ENCODE peak calls at places on chromosomes 6 and 20, in ten cellular contexts. One of them, this sample, is unnamed.

GRCh38 chr20:64080013-64080812 is at the start of gene OPRL1:
- DNase-seq in neural crest cell: no peak
- DNase-seq in WTC11: no peak
- DNase-seq in H9: no peak
- DNase-seq in A549: no peak
- DNase-seq in fibroblast of mammary gland: no peak
- DNase-seq in gastrocnemius medialis: peak; percentile 13
- DNase-seq in RWPE1: peak; percentile 69
- DNase-seq in HepG2: no peak
- DNase-seq in fibroblast of the aortic adventitia: no peak
- DNase-seq in this sample: no peak

GRCh38 chr20:34968020-34968775 is 12.5 kb downstream of the MYH7B start:
- DNase-seq in RWPE1: no peak
- DNase-seq in HepG2: no peak
- DNase-seq in fibroblast of mammary gland: no peak
- DNase-seq in H9: no peak
- DNase-seq in A549: no peak
- DNase-seq in neural crest cell: no peak
- DNase-seq in gastrocnemius medialis: no peak
- DNase-seq in WTC11: no peak
- DNase-seq in fibroblast of the aortic adventitia: no peak
- DNase-seq in this sample: no peak

GRCh38 chr20:20031790-20032189 is 14.6 kb downstream of the NAA20 start:
- DNase-seq in gastrocnemius medialis: no peak
- DNase-seq in neural crest cell: no peak
- DNase-seq in fibroblast of mammary gland: no peak
- DNase-seq in RWPE1: no peak
- DNase-seq in A549: no peak
- DNase-seq in WTC11: no peak
- DNase-seq in H9: no peak
- DNase-seq in HepG2: no peak
- DNase-seq in fibroblast of the aortic adventitia: no peak
- DNase-seq in this sample: no peak

GRCh38 chr6:138099832-138100231 is 7.4 kb downstream of the PERP start:
- DNase-seq in neural crest cell: no peak
- DNase-seq in fibroblast of the aortic adventitia: peak; percentile 53
- DNase-seq in HepG2: no peak
- DNase-seq in gastrocnemius medialis: no peak
- DNase-seq in RWPE1: peak; percentile 70
- DNase-seq in A549: no peak
- DNase-seq in fibroblast of mammary gland: peak; percentile 92
- DNase-seq in WTC11: no peak
- DNase-seq in H9: no peak
- DNase-seq in this sample: no peak

GRCh38 chr6:20191951-20192350 is 20.3 kb downstream of the MBOAT1 start:
- DNase-seq in A549: no peak
- DNase-seq in fibroblast of the aortic adventitia: no peak
- DNase-seq in gastrocnemius medialis: no peak
- DNase-seq in H9: no peak
- DNase-seq in HepG2: no peak
- DNase-seq in WTC11: no peak
- DNase-seq in fibroblast of mammary gland: no peak
- DNase-seq in RWPE1: no peak
- DNase-seq in neural crest cell: no peak
- DNase-seq in this sample: no peak

GRCh38 chr6:46756469-46757205 is 9.9 kb downstream of the ANKRD66 start:
- DNase-seq in H9: no peak
- DNase-seq in HepG2: no peak
- DNase-seq in neural crest cell: no peak
- DNase-seq in fibroblast of mammary gland: peak; percentile 33
- DNase-seq in RWPE1: peak; percentile 4
- DNase-seq in WTC11: no peak
- DNase-seq in A549: no peak
- DNase-seq in fibroblast of the aortic adventitia: peak; percentile 18
- DNase-seq in gastrocnemius medialis: no peak
- DNase-seq in this sample: no peak

GRCh38 chr6:167879612-167880011 is 52.9 kb downstream of the AFDN start:
- DNase-seq in fibroblast of mammary gland: no peak
- DNase-seq in fibroblast of the aortic adventitia: no peak
- DNase-seq in WTC11: no peak
- DNase-seq in RWPE1: no peak
- DNase-seq in H9: no peak
- DNase-seq in gastrocnemius medialis: no peak
- DNase-seq in A549: no peak
- DNase-seq in HepG2: no peak
- DNase-seq in neural crest cell: no peak
- DNase-seq in this sample: no peak

GRCh38 chr6:97630592-97630991 is 347.6 kb upstream of the MMS22L start:
- DNase-seq in RWPE1: no peak
- DNase-seq in fibroblast of the aortic adventitia: peak; percentile 2
- DNase-seq in HepG2: no peak
- DNase-seq in neural crest cell: no peak
- DNase-seq in A549: no peak
- DNase-seq in H9: no peak
- DNase-seq in WTC11: no peak
- DNase-seq in gastrocnemius medialis: no peak
- DNase-seq in fibroblast of mammary gland: no peak
- DNase-seq in this sample: no peak

GRCh38 chr6:1858865-1859264 is 249.2 kb downstream of the FOXC1 start:
- DNase-seq in fibroblast of the aortic adventitia: no peak
- DNase-seq in WTC11: no peak
- DNase-seq in gastrocnemius medialis: no peak
- DNase-seq in fibroblast of mammary gland: no peak
- DNase-seq in A549: no peak
- DNase-seq in RWPE1: no peak
- DNase-seq in H9: no peak
- DNase-seq in neural crest cell: no peak
- DNase-seq in HepG2: no peak
- DNase-seq in this sample: no peak

GRCh38 chr6:1858191-1858590 is 248.5 kb downstream of the FOXC1 start:
- DNase-seq in HepG2: no peak
- DNase-seq in fibroblast of the aortic adventitia: peak; percentile 31
- DNase-seq in RWPE1: no peak
- DNase-seq in H9: no peak
- DNase-seq in A549: no peak
- DNase-seq in neural crest cell: no peak
- DNase-seq in fibroblast of mammary gland: no peak
- DNase-seq in gastrocnemius medialis: no peak
- DNase-seq in WTC11: no peak
- DNase-seq in this sample: no peak

GRCh38 chr6:1854296-1854695 is 244.6 kb downstream of the FOXC1 start:
- DNase-seq in WTC11: no peak
- DNase-seq in fibroblast of mammary gland: no peak
- DNase-seq in RWPE1: no peak
- DNase-seq in fibroblast of the aortic adventitia: no peak
- DNase-seq in neural crest cell: no peak
- DNase-seq in gastrocnemius medialis: no peak
- DNase-seq in H9: no peak
- DNase-seq in A549: no peak
- DNase-seq in HepG2: no peak
- DNase-seq in this sample: no peak

GRCh38 chr6:1855890-1856289 is 246.2 kb downstream of the FOXC1 start:
- DNase-seq in H9: no peak
- DNase-seq in fibroblast of mammary gland: no peak
- DNase-seq in fibroblast of the aortic adventitia: no peak
- DNase-seq in HepG2: no peak
- DNase-seq in RWPE1: no peak
- DNase-seq in neural crest cell: no peak
- DNase-seq in WTC11: no peak
- DNase-seq in gastrocnemius medialis: no peak
- DNase-seq in A549: no peak
- DNase-seq in this sample: no peak

DNA sequence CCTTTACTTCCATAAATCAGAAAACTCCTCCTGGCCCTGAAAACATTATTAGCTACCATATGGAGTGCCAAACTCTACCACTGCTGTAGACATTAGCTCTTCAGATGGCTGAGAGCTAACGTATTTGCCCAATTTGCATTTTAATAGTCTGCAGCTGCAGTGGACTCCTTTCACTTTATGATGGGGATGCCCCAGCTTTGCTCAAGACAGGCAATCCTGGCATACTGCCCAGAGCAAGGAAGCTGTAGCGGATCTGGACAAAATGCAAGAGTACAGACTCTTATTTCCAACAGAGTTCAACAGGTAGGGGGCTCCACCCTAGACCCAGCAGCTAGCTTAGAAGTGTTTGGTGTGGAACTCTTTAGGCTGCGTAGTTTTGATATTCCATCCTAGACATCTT is 246.7 kb downstream of the FOXC1 start:
- DNase-seq in fibroblast of mammary gland: peak; percentile 44
- DNase-seq in RWPE1: no peak
- DNase-seq in HepG2: no peak
- DNase-seq in gastrocnemius medialis: no peak
- DNase-seq in neural crest cell: no peak
- DNase-seq in H9: no peak
- DNase-seq in fibroblast of the aortic adventitia: no peak
- DNase-seq in WTC11: no peak
- DNase-seq in A549: no peak
- DNase-seq in this sample: no peak
- TF ChIP-seq CTCF in fibroblast of mammary gland: no peak
- TF ChIP-seq CTCF in RWPE1: no peak
- TF ChIP-seq CTCF in HepG2: no peak
- TF ChIP-seq CTCF in gastrocnemius medialis: no peak
- TF ChIP-seq CTCF in neural crest cell: no peak
- TF ChIP-seq CTCF in H9: peak; percentile 23
- TF ChIP-seq CTCF in fibroblast of the aortic adventitia: no peak
- TF ChIP-seq CTCF in WTC11: no peak
- TF ChIP-seq CTCF in A549: no peak
- TF ChIP-seq CTCF in this sample: peak; percentile 7

GRCh38 chr6:41017663-41018062 is 21.4 kb downstream of the UNC5CL start:
- DNase-seq in fibroblast of mammary gland: no peak
- DNase-seq in A549: no peak
- DNase-seq in neural crest cell: no peak
- DNase-seq in gastrocnemius medialis: no peak
- DNase-seq in WTC11: no peak
- DNase-seq in RWPE1: no peak
- DNase-seq in HepG2: no peak
- DNase-seq in fibroblast of the aortic adventitia: no peak
- DNase-seq in H9: no peak
- DNase-seq in this sample: no peak

GRCh38 chr6:41022294-41022693 is 16.7 kb downstream of the UNC5CL start:
- DNase-seq in HepG2: no peak
- DNase-seq in neural crest cell: no peak
- DNase-seq in RWPE1: no peak
- DNase-seq in gastrocnemius medialis: no peak
- DNase-seq in H9: no peak
- DNase-seq in fibroblast of the aortic adventitia: peak; percentile 43
- DNase-seq in fibroblast of mammary gland: peak; percentile 18
- DNase-seq in WTC11: no peak
- DNase-seq in A549: no peak
- DNase-seq in this sample: no peak

GRCh38 chr6:41025966-41026365 is 13.1 kb downstream of the UNC5CL start:
- DNase-seq in fibroblast of the aortic adventitia: no peak
- DNase-seq in gastrocnemius medialis: no peak
- DNase-seq in fibroblast of mammary gland: no peak
- DNase-seq in neural crest cell: no peak
- DNase-seq in H9: no peak
- DNase-seq in WTC11: no peak
- DNase-seq in HepG2: no peak
- DNase-seq in RWPE1: no peak
- DNase-seq in A549: no peak
- DNase-seq in this sample: no peak

GRCh38 chr6:41023114-41023513 is 15.9 kb downstream of the UNC5CL start:
- DNase-seq in HepG2: no peak
- DNase-seq in RWPE1: no peak
- DNase-seq in fibroblast of the aortic adventitia: no peak
- DNase-seq in fibroblast of mammary gland: no peak
- DNase-seq in WTC11: no peak
- DNase-seq in gastrocnemius medialis: no peak
- DNase-seq in neural crest cell: no peak
- DNase-seq in H9: no peak
- DNase-seq in A549: no peak
- DNase-seq in this sample: no peak

GRCh38 chr6:41021832-41022231 is 17.2 kb downstream of the UNC5CL start:
- DNase-seq in neural crest cell: no peak
- DNase-seq in H9: no peak
- DNase-seq in WTC11: peak; percentile 29
- DNase-seq in RWPE1: no peak
- DNase-seq in gastrocnemius medialis: no peak
- DNase-seq in fibroblast of the aortic adventitia: peak; percentile 49
- DNase-seq in A549: peak; percentile 45
- DNase-seq in HepG2: peak; percentile 71
- DNase-seq in fibroblast of mammary gland: peak; percentile 40
- DNase-seq in this sample: no peak
- TF ChIP-seq CTCF in neural crest cell: no peak
- TF ChIP-seq CTCF in H9: peak; percentile 38
- TF ChIP-seq CTCF in WTC11: no peak
- TF ChIP-seq CTCF in RWPE1: no peak
- TF ChIP-seq CTCF in gastrocnemius medialis: peak; percentile 31
- TF ChIP-seq CTCF in fibroblast of the aortic adventitia: peak; percentile 36
- TF ChIP-seq CTCF in A549: peak; percentile 65
- TF ChIP-seq CTCF in HepG2: peak; percentile 89
- TF ChIP-seq CTCF in fibroblast of mammary gland: no peak
- TF ChIP-seq CTCF in this sample: peak; percentile 51

GRCh38 chr20:1533059-1533458 is 24.4 kb downstream of the SIRPD start:
- DNase-seq in H9: peak; percentile 41
- DNase-seq in WTC11: no peak
- DNase-seq in RWPE1: no peak
- DNase-seq in gastrocnemius medialis: no peak
- DNase-seq in fibroblast of the aortic adventitia: peak; percentile 20
- DNase-seq in A549: no peak
- DNase-seq in neural crest cell: no peak
- DNase-seq in fibroblast of mammary gland: peak; percentile 12
- DNase-seq in HepG2: no peak
- DNase-seq in this sample: no peak
- TF ChIP-seq CTCF in H9: peak; percentile 51
- TF ChIP-seq CTCF in WTC11: no peak
- TF ChIP-seq CTCF in RWPE1: no peak
- TF ChIP-seq CTCF in gastrocnemius medialis: no peak
- TF ChIP-seq CTCF in fibroblast of the aortic adventitia: no peak
- TF ChIP-seq CTCF in A549: peak; percentile 7
- TF ChIP-seq CTCF in neural crest cell: no peak
- TF ChIP-seq CTCF in fibroblast of mammary gland: no peak
- TF ChIP-seq CTCF in HepG2: peak; percentile 48
- TF ChIP-seq CTCF in this sample: no peak

GRCh38 chr6:25303234-25303633 is 24.1 kb downstream of the CARMIL1 start:
- DNase-seq in RWPE1: no peak
- DNase-seq in gastrocnemius medialis: no peak
- DNase-seq in fibroblast of the aortic adventitia: no peak
- DNase-seq in fibroblast of mammary gland: no peak
- DNase-seq in HepG2: no peak
- DNase-seq in A549: no peak
- DNase-seq in H9: no peak
- DNase-seq in WTC11: no peak
- DNase-seq in neural crest cell: no peak
- DNase-seq in this sample: no peak

GRCh38 chr6:25302156-25302555 is 23.0 kb downstream of the CARMIL1 start:
- DNase-seq in neural crest cell: no peak
- DNase-seq in fibroblast of the aortic adventitia: peak; percentile 60
- DNase-seq in RWPE1: no peak
- DNase-seq in WTC11: no peak
- DNase-seq in H9: no peak
- DNase-seq in gastrocnemius medialis: no peak
- DNase-seq in HepG2: no peak
- DNase-seq in fibroblast of mammary gland: no peak
- DNase-seq in A549: no peak
- DNase-seq in this sample: no peak

GRCh38 chr6:25306379-25306778 is 27.2 kb downstream of the CARMIL1 start:
- DNase-seq in fibroblast of the aortic adventitia: no peak
- DNase-seq in neural crest cell: no peak
- DNase-seq in H9: no peak
- DNase-seq in A549: no peak
- DNase-seq in RWPE1: no peak
- DNase-seq in HepG2: no peak
- DNase-seq in fibroblast of mammary gland: no peak
- DNase-seq in WTC11: no peak
- DNase-seq in gastrocnemius medialis: no peak
- DNase-seq in this sample: no peak

GRCh38 chr6:25301358-25301757 is 22.2 kb downstream of the CARMIL1 start:
- DNase-seq in fibroblast of mammary gland: no peak
- DNase-seq in HepG2: no peak
- DNase-seq in gastrocnemius medialis: no peak
- DNase-seq in RWPE1: no peak
- DNase-seq in WTC11: no peak
- DNase-seq in A549: no peak
- DNase-seq in neural crest cell: no peak
- DNase-seq in fibroblast of the aortic adventitia: no peak
- DNase-seq in H9: no peak
- DNase-seq in this sample: no peak

GRCh38 chr6:25302677-25303128 is 23.5 kb downstream of the CARMIL1 start:
- DNase-seq in HepG2: no peak
- DNase-seq in H9: no peak
- DNase-seq in neural crest cell: no peak
- DNase-seq in A549: peak; percentile 8
- DNase-seq in RWPE1: no peak
- DNase-seq in fibroblast of mammary gland: peak; percentile 94
- DNase-seq in fibroblast of the aortic adventitia: peak; percentile 84
- DNase-seq in gastrocnemius medialis: no peak
- DNase-seq in WTC11: no peak
- DNase-seq in this sample: no peak
- TF ChIP-seq CTCF in HepG2: no peak
- TF ChIP-seq CTCF in H9: no peak
- TF ChIP-seq CTCF in neural crest cell: no peak
- TF ChIP-seq CTCF in A549: no peak
- TF ChIP-seq CTCF in RWPE1: no peak
- TF ChIP-seq CTCF in fibroblast of mammary gland: no peak
- TF ChIP-seq CTCF in fibroblast of the aortic adventitia: no peak
- TF ChIP-seq CTCF in gastrocnemius medialis: no peak
- TF ChIP-seq CTCF in WTC11: no peak
- TF ChIP-seq CTCF in this sample: no peak

This sample was measured in osteocyte.